ENCODE peak calls at places on chromosomes 3 and 15, in seven cellular contexts. T is psoas muscle, W is heart left ventricle, C is uterus, H is IMR-90, X is ovary, P is mammary epithelial cell. O is an unnamed sample.

GRCh38 chr3:163384383-163384782 is 1693.9 kb downstream of the SI start:
- DNase-seq in T (no peak), W (no peak), C (no peak), H (no peak), X (no peak), P (no peak), O (no peak)

GRCh38 chr15:33638439-33638838 is 327.7 kb downstream of the RYR3 start:
- DNase-seq in T (no peak), W (no peak), C (no peak), H (no peak), X (no peak), P (no peak), O (no peak)

GRCh38 chr3:68919000-68919399 is 13.3 kb downstream of the TAFA4 start:
- DNase-seq in T (no peak), W (no peak), C (no peak), H (peak; percentile 7), X (no peak), P (peak; percentile 13), O (no peak)

GRCh38 chr3:21216598-21216997 is 534.4 kb downstream of the ZNF385D start:
- DNase-seq in T (no peak), W (no peak), C (no peak), H (no peak), X (no peak), P (peak; percentile 22), O (no peak)

GRCh38 chr3:142209655-142210054 is 15.7 kb downstream of the GK5 start:
- DNase-seq in T (no peak), W (peak; percentile 56), C (peak; percentile 86), H (peak; percentile 72), X (peak; percentile 62), P (peak; percentile 47), O (peak; percentile 74)

GRCh38 chr15:70589221-70589620 is 174.1 kb downstream of the UACA start:
- DNase-seq in T (no peak), W (no peak), C (no peak), H (peak; percentile 74), X (no peak), P (peak; percentile 51), O (no peak)

GRCh38 chr3:52038227-52038626 is 18.1 kb downstream of the DUSP7 start:
- DNase-seq in T (no peak), W (no peak), C (no peak), H (no peak), X (no peak), P (peak; percentile 72), O (no peak)

GRCh38 chr3:197001972-197002700 is 27.5 kb downstream of the MELTF start:
- DNase-seq in T (peak; percentile 33), W (peak; percentile 48), C (peak; percentile 30), H (no peak), X (peak; percentile 73), P (no peak), O (no peak)

GRCh38 chr3:157310329-157311065 is 126.2 kb upstream of the PTX3 start:
- DNase-seq in T (no peak), W (no peak), C (no peak), H (no peak), X (no peak), P (no peak), O (no peak)

GRCh38 chr3:45706133-45706808 is 17.1 kb downstream of the SACM1L start:
- DNase-seq in T (no peak), W (no peak), C (no peak), H (no peak), X (no peak), P (no peak), O (no peak)

GRCh38 chr3:45712434-45713110 is 23.4 kb downstream of the SACM1L start:
- DNase-seq in T (no peak), W (no peak), C (no peak), H (no peak), X (no peak), P (no peak), O (no peak)

GRCh38 chr3:45715945-45716344 is 26.7 kb downstream of the SACM1L start:
- DNase-seq in T (no peak), W (no peak), C (no peak), H (peak; percentile 58), X (no peak), P (no peak), O (no peak)

GRCh38 chr3:45716790-45717336 is 27.7 kb downstream of the SACM1L start:
- DNase-seq in T (no peak), W (no peak), C (no peak), H (peak; percentile 31), X (no peak), P (no peak), O (no peak)

GRCh38 chr3:45711936-45712335 is 22.7 kb downstream of the SACM1L start:
- DNase-seq in T (no peak), W (no peak), C (no peak), H (peak; percentile 17), X (no peak), P (no peak), O (no peak)
- H3K36me3 ChIP-seq in T (peaks cover 87% of the 10 kb centered on the region), W (peaks cover 2% of the 10 kb centered on the region), C (no peaks in the 10 kb centered on the region), H (peaks cover 35% of the 10 kb centered on the region), X (no peaks in the 10 kb centered on the region), P (peaks cover 7% of the 10 kb centered on the region), O (peaks cover 46% of the 10 kb centered on the region)

GRCh38 chr3:50532062-50532705 is 28.8 kb upstream of the CACNA2D2 start:
- DNase-seq in T (no peak), W (no peak), C (no peak), H (no peak), X (no peak), P (no peak), O (no peak)
- TF ChIP-seq CTCF in T (no peak), W (no peak), C (no peak), H (no peak), X (no peak), P (peak; percentile 9), O (no peak)

GRCh38 chr3:10998542-10998941 is 6.0 kb downstream of the SLC6A1 start:
- DNase-seq in T (no peak), W (no peak), C (no peak), H (no peak), X (peak; percentile 42), P (no peak), O (no peak)
- H3K27me3 ChIP-seq in T (peaks cover 10% of the 10 kb centered on the region), W (peaks cover 4% of the 10 kb centered on the region), C (peaks cover under 1% of the 10 kb centered on the region), H (peaks cover 58% of the 10 kb centered on the region), X (no peaks in the 10 kb centered on the region), P (peaks cover 39% of the 10 kb centered on the region), O (peaks cover 16% of the 10 kb centered on the region)

GRCh38 chr3:133659806-133660205 is 1.9 kb downstream of the TOPBP1 start:
- DNase-seq in T (no peak), W (no peak), C (no peak), H (no peak), X (no peak), P (no peak), O (no peak)
- H3K36me3 ChIP-seq in T (peaks cover 45% of the 10 kb centered on the region), W (no peaks in the 10 kb centered on the region), C (no peaks in the 10 kb centered on the region), H (peaks cover 6% of the 10 kb centered on the region), X (no peaks in the 10 kb centered on the region), P (peaks cover 16% of the 10 kb centered on the region), O (no peaks in the 10 kb centered on the region)